ENCODE peak calls at places on chromosomes 11 and 22, in eight cellular contexts. W is heart right ventricle, O is esophagus squamous epithelium, T is vagina, G is left ventricle myocardium inferior, R is body of pancreas, I is neural progenitor cell, M is brain microvascular endothelial cell. J is an unnamed sample.

GRCh38 chr11:380996-381395 is 11.7 kb downstream of the B4GALNT4 start:
- DNase-seq in W (no peak), O (no peak), T (no peak), G (no peak), R (no peak), I (no peak), M (no peak), J (no peak)

GRCh38 chr22:20131593-20131855 is at the start of gene ZDHHC8:
- DNase-seq in W (no peak), O (no peak), T (no peak), G (peak), R (no peak), I (no peak), M (no peak), J (no peak)

GRCh38 chr11:75639752-75640151 is 29.1 kb downstream of the MAP6 start:
- DNase-seq in W (peak), O (no peak), T (no peak), G (peak), R (peak), I (peak), M (peak), J (no peak)

GRCh38 chr22:19686946-19687345 is 27.4 kb upstream of the SEPTIN5 start:
- DNase-seq in W (no peak), O (no peak), T (no peak), G (no peak), R (no peak), I (no peak), M (no peak), J (no peak)

GRCh38 chr11:95229199-95230053 is 1.6 kb downstream of the SESN3 start:
- DNase-seq in W (no peak), O (no peak), T (no peak), G (no peak), R (no peak), I (no peak), M (no peak), J (no peak)

GRCh38 chr11:69369210-69369609 is 75.3 kb downstream of the MYEOV start:
- DNase-seq in W (peak), O (no peak), T (no peak), G (no peak), R (no peak), I (no peak), M (no peak), J (no peak)

GRCh38 chr11:114259551-114259983 is 36.6 kb upstream of the NNMT start:
- DNase-seq in W (no peak), O (no peak), T (no peak), G (no peak), R (no peak), I (no peak), M (no peak), J (no peak)

GRCh38 chr11:119855066-119855465 is 126.1 kb upstream of the NECTIN1 start:
- DNase-seq in W (no peak), O (no peak), T (no peak), G (peak), R (no peak), I (no peak), M (no peak), J (no peak)

GRCh38 chr22:42972592-42973535 is 42.1 kb downstream of the PACSIN2 start:
- DNase-seq in W (no peak), O (no peak), T (no peak), G (no peak), R (peak), I (no peak), M (no peak), J (no peak)

GRCh38 chr11:72395993-72396392 is 38.3 kb downstream of the CLPB start:
- DNase-seq in W (no peak), O (no peak), T (peak), G (no peak), R (no peak), I (no peak), M (no peak), J (no peak)

GRCh38 chr11:100908746-100909145 is 220.9 kb downstream of the PGR start:
- DNase-seq in W (no peak), O (no peak), T (no peak), G (no peak), R (no peak), I (no peak), M (peak), J (no peak)

GRCh38 chr11:64659417-64660144 is 63.4 kb downstream of the NRXN2 start:
- DNase-seq in W (no peak), O (no peak), T (no peak), G (no peak), R (no peak), I (no peak), M (peak), J (peak)

GRCh38 chr22:44723801-44724200 is 21.8 kb downstream of the PRR5 start:
- DNase-seq in W (no peak), O (no peak), T (no peak), G (no peak), R (no peak), I (no peak), M (peak), J (peak)

GRCh38 chr11:131898872-131899400 is 528.5 kb downstream of the NTM start:
- DNase-seq in W (no peak), O (no peak), T (no peak), G (no peak), R (no peak), I (no peak), M (no peak), J (no peak)

GRCh38 chr11:114243461-114244372 is 52.5 kb upstream of the NNMT start:
- DNase-seq in W (peak), O (no peak), T (no peak), G (peak), R (no peak), I (no peak), M (no peak), J (no peak)

GRCh38 chr11:101401245-101401644 is 182.6 kb downstream of the TRPC6 start:
- DNase-seq in W (no peak), O (no peak), T (no peak), G (no peak), R (no peak), I (no peak), M (peak), J (no peak)

GRCh38 chr22:39343259-39344045 is 6.3 kb upstream of the SYNGR1 start:
- DNase-seq in W (peak), O (no peak), T (no peak), G (peak), R (peak), I (peak), M (peak), J (peak)

GRCh38 chr22:48899523-48900326 is 927.9 kb downstream of the BRD1 start:
- DNase-seq in W (no peak), O (no peak), T (peak), G (no peak), R (no peak), I (no peak), M (no peak), J (no peak)

GRCh38 chr11:71962428-71963038 is 33.7 kb downstream of the RNF121 start:
- DNase-seq in W (no peak), O (no peak), T (no peak), G (no peak), R (no peak), I (no peak), M (no peak), J (no peak)

GRCh38 chr11:65915821-65916251 is 3.0 kb downstream of the C11orf68 start:
- DNase-seq in W (peak), O (no peak), T (no peak), G (peak), R (peak), I (no peak), M (peak), J (peak)

GRCh38 chr11:65912840-65913239 is 6.0 kb downstream of the C11orf68 start:
- DNase-seq in W (no peak), O (no peak), T (no peak), G (no peak), R (no peak), I (no peak), M (peak), J (peak)

GRCh38 chr11:65915101-65915820 is 3.6 kb downstream of the C11orf68 start:
- DNase-seq in W (no peak), O (no peak), T (no peak), G (no peak), R (no peak), I (no peak), M (no peak), J (no peak)

GRCh38 chr11:65907878-65908277 is 7.7 kb upstream of the FOSL1 start:
- DNase-seq in W (no peak), O (no peak), T (no peak), G (no peak), R (no peak), I (no peak), M (no peak), J (no peak)

GRCh38 chr11:65911682-65912568 is 6.9 kb downstream of the C11orf68 start:
- DNase-seq in W (peak), O (no peak), T (no peak), G (peak), R (no peak), I (peak), M (no peak), J (peak)
- TF ChIP-seq CTCF in W (peak), O (no peak), T (no peak), G (peak), R (peak), I (peak), M (peak), J (peak)

DNA sequence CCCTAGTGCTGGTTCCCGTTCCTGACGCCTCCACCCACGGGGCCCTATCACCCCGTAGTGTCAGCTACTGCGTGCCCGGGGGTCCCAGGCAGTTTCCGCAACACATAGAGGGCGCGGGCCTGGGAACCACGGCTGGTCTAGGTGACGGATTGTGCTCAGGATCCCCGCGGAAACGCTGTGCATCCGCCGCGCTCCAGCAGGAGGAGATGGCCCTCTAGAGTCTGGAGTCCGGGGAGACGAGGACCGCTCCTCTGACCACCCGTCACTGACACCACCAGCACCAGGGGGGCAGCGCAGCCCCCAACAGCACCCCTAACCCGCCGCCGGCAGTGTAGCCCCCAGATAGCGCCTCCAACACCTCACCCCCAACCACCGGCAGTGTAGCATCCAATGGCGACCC is 4.4 kb upstream of the RFPL3 start:
- DNase-seq in W (no peak), O (no peak), T (no peak), G (no peak), R (no peak), I (no peak), M (no peak), J (no peak)
- H3K27ac ChIP-seq in W (no peak), O (no peak), T (no peak), G (no peak), R (no peak), I (no peak), M (no peak), J (peak)

GRCh38 chr11:134252539-134253188 is 488 bp downstream of the THYN1 start:
- DNase-seq in W (peak), O (no peak), T (no peak), G (no peak), R (peak), I (peak), M (peak), J (peak)

GRCh38 chr11:134250675-134251074 is 2.5 kb downstream of the THYN1 start:
- DNase-seq in W (no peak), O (no peak), T (no peak), G (no peak), R (no peak), I (no peak), M (no peak), J (no peak)

GRCh38 chr11:134257101-134257500 is 3.7 kb downstream of the ACAD8 start:
- DNase-seq in W (no peak), O (no peak), T (no peak), G (no peak), R (no peak), I (no peak), M (no peak), J (no peak)

GRCh38 chr11:134254433-134254832 is 1.1 kb downstream of the ACAD8 start:
- DNase-seq in W (no peak), O (no peak), T (no peak), G (no peak), R (no peak), I (no peak), M (no peak), J (no peak)

GRCh38 chr11:134253189-134253993 is at the start of the genes ACAD8 and THYN1:
- DNase-seq in W (peak), O (peak), T (no peak), G (peak), R (peak), I (peak), M (peak), J (peak)
- TF ChIP-seq CTCF in W (no peak), O (peak), T (no peak), G (peak), R (peak), I (no peak), M (peak), J (no peak)

DNA sequence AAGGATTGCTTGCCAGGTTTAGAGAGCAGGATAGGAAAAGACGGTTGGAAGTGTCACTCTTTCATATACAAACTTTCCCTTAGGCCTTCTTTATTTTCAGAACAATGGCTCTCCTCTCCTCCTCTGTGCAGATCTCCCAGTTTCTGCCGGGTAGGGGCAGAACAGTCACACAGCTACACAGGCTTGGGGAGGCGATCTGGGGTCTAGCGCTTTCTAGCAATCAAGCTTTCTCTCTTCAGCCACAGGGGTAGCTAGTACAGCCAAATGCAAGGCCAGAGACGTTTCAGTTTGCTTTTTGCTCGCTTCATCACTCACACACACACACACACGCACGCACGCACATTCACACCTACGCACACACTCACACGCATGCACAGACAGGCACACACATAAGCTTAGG is 104.4 kb downstream of the SPATA19 start:
- DNase-seq in W (no peak), O (no peak), T (no peak), G (no peak), R (no peak), I (no peak), M (no peak), J (no peak)
- H3K27ac ChIP-seq in W (no peak), O (no peak), T (no peak), G (no peak), R (no peak), I (no peak), M (no peak), J (no peak)

GRCh38 chr11:35165416-35166368 is 26.7 kb downstream of the CD44 start:
- DNase-seq in W (peak), O (no peak), T (no peak), G (no peak), R (peak), I (peak), M (peak), J (peak)

GRCh38 chr11:35163209-35163608 is 24.2 kb downstream of the CD44 start:
- DNase-seq in W (no peak), O (no peak), T (no peak), G (no peak), R (no peak), I (no peak), M (no peak), J (no peak)

GRCh38 chr11:35166369-35167360 is 27.7 kb downstream of the CD44 start:
- DNase-seq in W (no peak), O (no peak), T (no peak), G (no peak), R (no peak), I (no peak), M (peak), J (peak)

GRCh38 chr11:35162795-35163194 is 23.8 kb downstream of the CD44 start:
- DNase-seq in W (no peak), O (no peak), T (no peak), G (no peak), R (no peak), I (no peak), M (no peak), J (no peak)

DNA sequence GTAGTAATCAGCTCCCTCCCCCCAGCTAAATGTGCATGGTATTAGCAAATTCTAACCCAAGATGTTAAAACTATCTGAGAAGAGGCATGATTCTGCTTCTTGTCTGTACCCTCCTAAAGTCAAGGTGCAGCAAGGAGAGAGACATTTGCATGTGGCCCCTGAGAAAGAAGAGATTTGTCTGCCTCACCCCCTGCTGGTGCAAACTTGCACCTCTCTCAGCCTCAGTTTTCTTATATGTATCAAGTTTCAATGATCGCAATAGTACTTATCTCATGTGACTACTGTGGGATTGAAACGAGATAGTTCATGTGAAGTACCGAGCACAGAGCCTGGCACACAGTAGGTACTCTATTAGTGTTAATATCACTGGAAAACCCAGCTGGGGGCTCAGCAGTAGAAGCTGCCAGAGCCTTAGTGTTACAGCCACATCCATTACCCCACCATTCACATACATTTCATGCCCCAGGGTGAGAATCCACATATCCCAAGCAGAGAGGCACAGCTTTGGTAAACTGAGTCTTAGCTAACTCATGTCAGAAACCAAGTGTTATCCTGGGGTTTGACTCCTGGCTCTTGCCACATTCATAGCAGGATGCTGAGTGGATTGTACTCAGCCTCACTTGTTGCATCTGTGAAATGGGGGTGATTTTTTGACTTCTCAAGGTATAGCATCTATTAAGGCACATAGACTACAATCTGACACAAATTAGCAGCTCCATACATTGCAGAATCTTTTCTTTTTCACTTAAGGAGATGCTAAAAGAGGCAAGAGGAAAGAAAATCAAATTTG is 24.9 kb downstream of the CD44 start:
- DNase-seq in W (no peak), O (no peak), T (no peak), G (no peak), R (no peak), I (no peak), M (peak), J (no peak)
- TF ChIP-seq CTCF in W (no peak), O (peak), T (no peak), G (peak), R (peak), I (no peak), M (peak), J (no peak)

GRCh38 chr11:58578136-58578634 is 678 bp upstream of the ZFP91 start:
- DNase-seq in W (peak), O (peak), T (no peak), G (peak), R (peak), I (peak), M (peak), J (peak)
- H3K27ac ChIP-seq in W (peak), O (peak), T (peak), G (peak), R (peak), I (peak), M (peak), J (peak)

GRCh38 chr22:46053563-46054090 is 76.7 kb upstream of the WNT7B start:
- DNase-seq in W (peak), O (no peak), T (no peak), G (peak), R (peak), I (no peak), M (no peak), J (peak)

GRCh38 chr22:46051646-46052045 is 74.7 kb upstream of the WNT7B start:
- DNase-seq in W (no peak), O (no peak), T (no peak), G (peak), R (no peak), I (no peak), M (no peak), J (no peak)

GRCh38 chr22:46054091-46054877 is 77.3 kb upstream of the WNT7B start:
- DNase-seq in W (peak), O (no peak), T (no peak), G (peak), R (peak), I (no peak), M (no peak), J (peak)

GRCh38 chr22:46052331-46052771 is 75.4 kb upstream of the WNT7B start:
- DNase-seq in W (no peak), O (no peak), T (no peak), G (peak), R (no peak), I (no peak), M (no peak), J (no peak)

DNA sequence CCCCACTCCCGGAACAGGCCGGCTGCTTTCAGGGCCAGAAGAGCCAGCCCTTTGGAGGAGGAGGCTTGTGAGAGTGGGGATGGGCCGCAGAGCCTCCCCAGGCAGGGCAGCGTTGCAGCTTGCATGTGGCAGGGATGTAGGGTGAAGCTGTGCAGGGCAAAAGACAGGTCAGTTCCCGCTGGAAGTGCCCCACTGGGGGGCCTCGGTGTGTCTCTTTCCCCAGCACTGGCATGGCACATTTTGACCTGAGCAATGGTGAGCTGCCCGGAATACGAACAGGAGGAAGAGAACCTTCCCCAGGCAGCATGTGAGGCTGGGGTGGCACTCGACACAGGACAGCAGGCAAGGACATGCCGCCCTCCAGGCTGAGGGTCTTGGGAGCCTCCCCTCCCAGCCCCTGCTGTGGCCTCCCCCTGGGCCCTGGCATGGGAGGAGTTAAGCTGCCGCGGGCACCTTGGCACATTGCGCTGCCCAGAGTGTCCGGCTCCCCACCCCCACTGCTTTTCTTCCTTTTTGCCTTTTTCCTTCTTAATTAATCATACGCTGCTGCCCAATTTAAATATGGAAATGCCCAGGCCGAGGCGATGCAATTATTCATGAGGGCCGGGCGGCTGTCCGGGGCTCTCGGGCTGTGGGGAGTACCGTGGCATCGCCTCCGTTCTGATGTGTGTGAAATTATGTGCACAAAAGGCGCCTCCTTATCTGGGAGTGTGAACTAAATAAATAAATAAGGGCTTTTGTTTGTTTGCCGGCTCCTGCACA is 76.0 kb upstream of the WNT7B start:
- DNase-seq in W (no peak), O (no peak), T (no peak), G (peak), R (peak), I (no peak), M (no peak), J (no peak)
- TF ChIP-seq CTCF in W (no peak), O (no peak), T (no peak), G (no peak), R (no peak), I (no peak), M (peak), J (no peak)

GRCh38 chr11:44016129-44016528 is 31.7 kb upstream of the ACCSL start:
- DNase-seq in W (peak), O (no peak), T (peak), G (peak), R (peak), I (no peak), M (peak), J (no peak)
- H3K27ac ChIP-seq in W (peak), O (peak), T (peak), G (peak), R (no peak), I (no peak), M (no peak), J (no peak)

J was measured in RWPE1.